ENCODE peak calls at places on chromosomes 7 and 10, in ten cellular contexts. O, M, T, P, H, L, S, R, Y and D are unnamed samples.

GRCh38 chr10:78966182-78966787 is 102.5 kb upstream of the ZMIZ1 start:
- DNase-seq in O (no peak), M (no peak), T (no peak), P (no peak), H (no peak), L (no peak), S (no peak), R (no peak), Y (no peak), D (no peak)

GRCh38 chr7:113085781-113086390 is 741 bp downstream of the GPR85 start:
- DNase-seq in O (no peak), M (peak; percentile 25), T (peak; percentile 5), P (no peak), H (no peak), L (no peak), S (no peak), R (peak; percentile 23), Y (no peak), D (peak; percentile 41)

GRCh38 chr7:80766724-80767123 is 128.3 kb downstream of the CD36 start:
- DNase-seq in O (no peak), M (no peak), T (no peak), P (no peak), H (no peak), L (no peak), S (no peak), R (no peak), Y (no peak), D (no peak)

GRCh38 chr10:127115086-127115485 is 81.3 kb downstream of the INSYN2A start:
- DNase-seq in O (no peak), M (no peak), T (no peak), P (no peak), H (no peak), L (no peak), S (no peak), R (no peak), Y (no peak), D (no peak)

GRCh38 chr10:58781873-58782488 is 269.3 kb downstream of the BICC1 start:
- DNase-seq in O (no peak), M (peak; percentile 79), T (peak; percentile 57), P (no peak), H (no peak), L (no peak), S (no peak), R (peak; percentile 49), Y (no peak), D (no peak)

GRCh38 chr7:117019287-117019686 is 66.0 kb downstream of the ST7 start:
- DNase-seq in O (no peak), M (no peak), T (no peak), P (no peak), H (no peak), L (no peak), S (no peak), R (no peak), Y (no peak), D (no peak)

GRCh38 chr10:32171213-32171612 is 115.0 kb upstream of the KIF5B start:
- DNase-seq in O (no peak), M (no peak), T (no peak), P (no peak), H (no peak), L (no peak), S (no peak), R (no peak), Y (peak; percentile 83), D (no peak)

GRCh38 chr7:104231054-104232046 is 23.5 kb upstream of the ORC5 start:
- DNase-seq in O (no peak), M (peak; percentile 66), T (peak; percentile 58), P (peak; percentile 66), H (peak; percentile 22), L (peak; percentile 47), S (no peak), R (peak; percentile 58), Y (peak; percentile 30), D (peak; percentile 31)

GRCh38 chr10:4103586-4103985 is 318.6 kb upstream of the KLF6 start:
- DNase-seq in O (no peak), M (no peak), T (peak; percentile 88), P (no peak), H (no peak), L (no peak), S (no peak), R (no peak), Y (no peak), D (no peak)

GRCh38 chr7:116776610-116777289 is 85.6 kb upstream of the CAPZA2 start:
- DNase-seq in O (no peak), M (peak; percentile 91), T (peak; percentile 33), P (no peak), H (no peak), L (no peak), S (no peak), R (peak; percentile 85), Y (no peak), D (peak; percentile 94)

GRCh38 chr10:69901022-69901421 is 99.3 kb downstream of the COL13A1 start:
- DNase-seq in O (no peak), M (no peak), T (peak; percentile 29), P (no peak), H (no peak), L (no peak), S (peak; percentile 61), R (no peak), Y (no peak), D (no peak)

GRCh38 chr10:123402021-123402420 is 247.8 kb downstream of the BUB3 start:
- DNase-seq in O (no peak), M (no peak), T (no peak), P (no peak), H (no peak), L (no peak), S (no peak), R (no peak), Y (no peak), D (no peak)
- H3K4me3 ChIP-seq in O (no peak overlapping the region), M (no peak overlapping the region), T (no peak overlapping the region), P (no peak overlapping the region), H (no peak overlapping the region), L (no peak overlapping the region), S (no peak overlapping the region), R (no peak overlapping the region), Y (no peak overlapping the region), D (no peak overlapping the region)

GRCh38 chr7:32890553-32891045 is 961 bp downstream of the KBTBD2 start:
- DNase-seq in O (no peak), M (peak; percentile 71), T (peak; percentile 90), P (no peak), H (peak; percentile 30), L (peak; percentile 52), S (no peak), R (peak; percentile 71), Y (peak; percentile 66), D (peak; percentile 56)

GRCh38 chr7:32892521-32893224 is 1.1 kb upstream of the KBTBD2 start:
- DNase-seq in O (peak; percentile 70), M (peak; percentile 75), T (peak; percentile 76), P (peak; percentile 76), H (peak; percentile 31), L (peak; percentile 52), S (peak; percentile 33), R (peak; percentile 67), Y (peak; percentile 54), D (peak; percentile 54)

GRCh38 chr7:32891046-32891799 is at the start of gene KBTBD2:
- DNase-seq in O (peak; percentile 87), M (peak; percentile 84), T (peak; percentile 91), P (peak; percentile 92), H (peak; percentile 88), L (peak; percentile 81), S (peak; percentile 88), R (peak; percentile 84), Y (peak; percentile 78), D (peak; percentile 72)

GRCh38 chr7:32893225-32893560 is 1.6 kb upstream of the KBTBD2 start:
- DNase-seq in O (no peak), M (no peak), T (no peak), P (no peak), H (no peak), L (no peak), S (no peak), R (no peak), Y (no peak), D (peak; percentile 12)

DNA sequence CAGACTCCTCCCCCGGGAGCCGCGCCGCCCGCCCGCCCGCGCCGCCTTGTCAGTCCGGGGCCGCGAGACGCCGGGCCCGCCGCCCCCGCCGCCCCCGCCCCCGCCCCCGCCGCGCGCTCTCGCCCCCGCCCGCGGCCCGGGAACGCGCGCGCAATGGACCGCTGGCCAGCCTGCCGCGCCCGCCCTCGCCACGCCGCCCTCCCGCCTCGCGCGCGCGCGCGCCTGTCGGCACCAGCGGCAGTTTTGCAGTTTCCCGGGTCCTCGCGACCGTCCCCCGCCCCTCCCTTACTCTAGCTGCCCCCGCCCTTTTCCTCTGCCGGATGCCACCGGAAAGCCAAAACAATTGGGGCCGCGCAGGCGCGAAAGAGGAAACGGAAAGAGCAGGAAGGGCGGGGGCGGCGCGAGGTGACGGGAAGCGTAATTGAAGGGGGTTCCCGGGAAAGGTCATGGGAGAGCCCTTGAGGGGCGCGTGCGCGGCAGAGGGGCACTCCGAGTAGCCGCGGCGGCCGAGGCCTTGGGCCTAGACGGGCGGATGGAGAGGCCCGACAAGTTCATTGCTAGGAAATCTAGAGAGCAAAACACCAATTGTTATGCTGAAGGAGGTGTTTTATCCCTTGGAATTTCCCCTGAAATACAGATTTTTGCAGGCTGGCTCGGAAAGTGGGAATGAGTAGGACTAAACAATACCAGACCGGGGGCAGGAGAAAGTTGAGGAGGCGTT is 400 bp upstream of the KBTBD2 start:
- DNase-seq in O (peak; percentile 94), M (peak; percentile 97), T (peak; percentile 97), P (peak; percentile 98), H (peak; percentile 99), L (peak; percentile 97), S (peak; percentile 99), R (peak; percentile 92), Y (peak; percentile 98), D (peak; percentile 84)
- H3K4me3 ChIP-seq in O (peak overlapping the region; percentile 99), M (peak overlapping the region; percentile 62), T (peak overlapping the region; percentile 80), P (peak overlapping the region; percentile 87), H (peak overlapping the region; percentile 84), L (peak overlapping the region; percentile 72), S (peak overlapping the region; percentile 92), R (peak overlapping the region; percentile 86), Y (peak overlapping the region; percentile 54), D (peak overlapping the region; percentile 83)

DNA sequence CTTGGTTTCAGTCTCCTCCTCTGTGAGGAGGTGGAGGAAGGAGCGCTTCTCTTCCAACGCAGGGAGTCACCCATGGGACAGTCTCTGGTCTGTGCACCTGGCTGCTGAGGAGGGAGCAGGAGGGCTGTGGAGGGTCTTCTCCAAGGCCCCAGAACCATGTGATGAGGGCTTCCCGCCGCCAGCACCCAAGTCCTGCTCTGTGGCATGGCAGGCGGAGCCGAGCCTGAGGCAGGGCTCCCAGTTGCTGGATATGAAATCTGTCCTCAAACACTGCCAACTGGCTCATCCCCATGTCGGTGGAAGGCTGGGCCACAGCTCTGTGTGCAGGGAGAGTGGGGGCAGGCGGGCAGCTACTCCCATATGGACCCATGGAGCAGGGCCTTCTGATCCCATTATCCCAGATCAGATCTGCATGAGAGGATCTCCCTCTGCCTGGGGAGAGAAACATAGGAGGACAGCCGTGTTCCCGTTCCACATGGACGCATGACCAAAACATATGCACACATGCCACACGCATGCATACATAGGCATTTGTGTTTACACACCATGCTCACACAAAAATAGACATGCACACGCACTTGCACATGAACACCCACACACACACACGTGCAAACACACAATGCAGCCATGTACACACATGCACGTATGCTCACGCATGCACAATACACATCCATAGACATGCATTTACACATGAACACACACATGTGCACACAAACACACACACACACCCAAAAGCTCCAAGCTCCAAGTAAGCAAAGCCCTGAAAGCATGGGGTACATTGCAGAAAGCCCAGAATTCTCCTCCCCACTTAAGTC is 38.8 kb upstream of the EN2 start:
- DNase-seq in O (no peak), M (no peak), T (no peak), P (no peak), H (no peak), L (no peak), S (no peak), R (no peak), Y (no peak), D (no peak)
- H3K4me3 ChIP-seq in O (no peak overlapping the region), M (no peak overlapping the region), T (no peak overlapping the region), P (no peak overlapping the region), H (no peak overlapping the region), L (no peak overlapping the region), S (no peak overlapping the region), R (no peak overlapping the region), Y (no peak overlapping the region), D (no peak overlapping the region)

GRCh38 chr7:129617607-129618006 is 6.1 kb downstream of the NRF1 start:
- DNase-seq in O (no peak), M (no peak), T (peak; percentile 56), P (no peak), H (no peak), L (no peak), S (no peak), R (peak; percentile 29), Y (no peak), D (no peak)
- H3K4me3 ChIP-seq in O (no peak overlapping the region), M (no peak overlapping the region), T (no peak overlapping the region), P (no peak overlapping the region), H (no peak overlapping the region), L (no peak overlapping the region), S (no peak overlapping the region), R (no peak overlapping the region), Y (no peak overlapping the region), D (no peak overlapping the region)